ENCODE peak calls at places on chromosomes 7 and 10, in five cellular contexts. Y, L, H, J and A are unnamed samples.
A peak's percentile ranks its signal among the peaks of the same experiment; 100 is the strongest.

GRCh38 chr7:107937514-107937913 is 46.5 kb downstream of the DLD start:
- DNase-seq in J (no peak), L (no peak), Y (no peak), H (no peak), A (no peak)

GRCh38 chr7:13050703-13051102 is 363.3 kb downstream of the ARL4A start:
- DNase-seq in Y (peak; percentile 85), H (no peak), L (no peak), J (no peak), A (peak; percentile 73)

GRCh38 chr10:92822964-92823363 is 25.4 kb upstream of the EXOC6 start:
- DNase-seq in Y (no peak), J (no peak), L (peak; percentile 49), H (peak; percentile 41), A (peak; percentile 51)

GRCh38 chr7:155218276-155219153 is 79.2 kb upstream of the INSIG1 start:
- DNase-seq in J (no peak), L (no peak), Y (no peak), H (no peak), A (no peak)

GRCh38 chr10:77675347-77675746 is 37.7 kb upstream of the KCNMA1 start:
- DNase-seq in L (no peak), Y (no peak), J (no peak), H (no peak), A (no peak)

GRCh38 chr7:100441641-100442535 is 5.6 kb upstream of the PPP1R35 start:
- DNase-seq in Y (no peak), H (no peak), L (no peak), J (no peak), A (no peak)

GRCh38 chr10:30233186-30233958 is 115.7 kb downstream of the MTPAP start:
- DNase-seq in J (no peak), L (no peak), H (no peak), Y (peak; percentile 26), A (no peak)

GRCh38 chr7:121085922-121086321 is 97.4 kb downstream of the CPED1 start:
- DNase-seq in H (no peak), L (no peak), Y (peak; percentile 53), J (no peak), A (no peak)

GRCh38 chr10:69684020-69684980 is 54.3 kb downstream of the FAM241B start:
- DNase-seq in Y (peak; percentile 45), L (no peak), J (no peak), H (no peak), A (peak; percentile 63)

GRCh38 chr10:105029285-105029684 is 388.2 kb downstream of the SORCS3 start:
- DNase-seq in J (no peak), H (no peak), L (no peak), Y (no peak), A (no peak)

GRCh38 chr10:71431216-71431944 is 34.7 kb downstream of the CDH23 start:
- DNase-seq in H (no peak), L (no peak), J (no peak), Y (no peak), A (no peak)

GRCh38 chr7:10225265-10225664 is 748.4 kb upstream of the PHF14 start:
- DNase-seq in H (no peak), J (peak; percentile 26), Y (no peak), L (no peak), A (no peak)

GRCh38 chr10:127148933-127149220 is 47.5 kb downstream of the INSYN2A start:
- DNase-seq in H (peak; percentile 66), Y (peak; percentile 90), L (no peak), J (no peak), A (peak; percentile 69)

GRCh38 chr10:119778776-119779445 is 53.1 kb downstream of the INPP5F start:
- DNase-seq in L (no peak), J (no peak), Y (no peak), H (no peak), A (peak; percentile 18)

GRCh38 chr7:20430664-20431063 is 100.0 kb downstream of the ITGB8 start:
- DNase-seq in J (no peak), Y (no peak), L (no peak), H (no peak), A (no peak)

GRCh38 chr10:31350891-31351290 is 31.9 kb downstream of the ZEB1 start:
- DNase-seq in H (no peak), L (no peak), J (no peak), Y (no peak), A (no peak)

GRCh38 chr10:117003336-117003735 is 1.7 kb downstream of the SHTN1 start:
- DNase-seq in H (no peak), Y (no peak), L (no peak), J (no peak), A (peak; percentile 51)

GRCh38 chr10:101812606-101813005 is 5.6 kb downstream of the OGA start:
- DNase-seq in H (no peak), Y (peak; percentile 46), J (no peak), L (no peak), A (no peak)

GRCh38 chr10:102231357-102232318 is 5.5 kb downstream of the ELOVL3 start:
- DNase-seq in H (peak; percentile 40), L (peak; percentile 37), J (peak; percentile 71), Y (peak; percentile 68), A (peak; percentile 52)

GRCh38 chr7:52917982-52918578 is 117.4 kb upstream of the POM121L12 start:
- DNase-seq in Y (peak; percentile 1), J (peak; percentile 23), L (peak; percentile 4), H (no peak), A (peak; percentile 20)

GRCh38 chr10:69901623-69902505 is 100.2 kb downstream of the COL13A1 start:
- DNase-seq in J (peak; percentile 79), H (peak; percentile 28), Y (peak; percentile 76), L (peak; percentile 26), A (peak; percentile 78)

GRCh38 chr7:36686499-36686898 is 37.8 kb downstream of the AOAH start:
- DNase-seq in Y (no peak), H (peak; percentile 19), J (no peak), L (no peak), A (peak; percentile 62)

GRCh38 chr7:100614308-100614861 is 2.0 kb downstream of the MOSPD3 start:
- DNase-seq in J (no peak), H (no peak), L (no peak), Y (no peak), A (no peak)

GRCh38 chr10:97882142-97883091 is 32.8 kb downstream of the GOLGA7B start:
- DNase-seq in H (peak; percentile 90), L (no peak), J (no peak), Y (peak; percentile 95), A (peak; percentile 94)

GRCh38 chr7:143372070-143372469 is 9.1 kb upstream of the ZYX start:
- DNase-seq in H (no peak), J (no peak), Y (no peak), L (peak; percentile 7), A (peak; percentile 81)

GRCh38 chr7:94182721-94183120 is 178.6 kb upstream of the BET1 start:
- DNase-seq in Y (peak; percentile 35), J (no peak), L (no peak), H (no peak), A (no peak)

GRCh38 chr7:141097430-141097829 is 23.6 kb downstream of the TMEM178B start:
- DNase-seq in Y (peak; percentile 30), J (peak; percentile 63), L (peak; percentile 13), H (no peak), A (peak; percentile 36)

GRCh38 chr10:79357180-79357579 is 9.9 kb downstream of the PPIF start:
- DNase-seq in J (no peak), H (no peak), L (no peak), Y (no peak), A (peak; percentile 60)

GRCh38 chr7:54245046-54245445 is 297.1 kb upstream of the VSTM2A start:
- DNase-seq in J (no peak), L (no peak), H (no peak), Y (no peak), A (no peak)

GRCh38 chr7:50156746-50157145 is 63.7 kb upstream of the ZPBP start:
- DNase-seq in J (no peak), Y (no peak), H (no peak), L (peak; percentile 25), A (no peak)

DNA sequence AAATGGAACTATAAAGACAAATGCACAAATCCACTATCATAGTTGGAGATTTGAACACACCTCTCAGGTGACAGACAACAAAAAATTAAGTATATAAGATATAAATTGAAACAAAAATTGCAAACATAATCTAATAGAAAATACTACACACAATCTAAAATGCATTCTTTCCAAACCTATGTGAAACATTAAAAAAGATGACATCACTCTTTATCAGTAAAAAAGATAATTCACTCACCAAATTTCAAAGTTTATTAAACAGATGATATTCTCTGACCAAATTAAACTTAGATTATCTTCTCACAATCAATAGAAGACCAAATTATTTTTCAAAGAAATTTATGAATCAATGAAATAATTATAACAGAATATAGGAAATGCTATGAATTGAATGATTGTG is 4.0 kb downstream of the ZWINT start:
- DNase-seq in Y (no peak), J (no peak), H (no peak), L (no peak), A (no peak)
- TF ChIP-seq EZH2phosphoT487 in Y (no peak), J (no peak), H (no peak), L (no peak), A (no peak)

GRCh38 chr7:93004906-93005305 is 112.9 kb downstream of the SAMD9 start:
- DNase-seq in H (no peak), J (no peak), L (no peak), Y (no peak), A (no peak)
- H3K4me3 ChIP-seq in H (no peak overlapping the region), J (no peak overlapping the region), L (no peak overlapping the region), Y (no peak overlapping the region), A (no peak overlapping the region)

DNA sequence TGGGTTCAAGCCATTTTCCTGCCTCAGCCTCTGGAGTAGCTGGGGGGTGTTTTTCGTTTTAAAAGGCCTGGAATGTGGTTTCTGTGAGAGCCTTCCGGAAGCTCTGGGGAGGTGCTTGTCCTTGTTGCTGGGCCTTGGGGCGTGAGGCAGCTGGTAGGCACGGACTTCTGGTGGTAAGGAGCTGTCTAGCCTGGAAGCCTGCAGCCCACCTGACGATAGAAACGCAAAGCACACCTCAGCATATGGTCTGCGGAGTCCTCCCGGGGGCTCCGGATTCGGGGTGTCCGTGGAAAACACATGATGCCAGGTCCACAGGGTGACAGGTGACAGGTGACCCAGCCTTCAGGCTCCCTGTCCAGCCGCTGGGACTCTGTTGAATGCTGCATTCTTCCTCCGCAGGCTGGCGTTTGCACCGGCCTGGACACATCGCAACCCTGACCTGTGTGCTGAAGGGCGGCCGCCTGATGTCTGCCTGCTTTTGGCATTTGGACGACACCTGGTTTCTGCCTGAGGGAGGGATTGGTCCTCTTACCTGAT is 37.3 kb downstream of the INPP5A start:
- DNase-seq in H (no peak), J (peak; percentile 52), Y (no peak), L (no peak), A (peak; percentile 72)
- TF ChIP-seq EZH2phosphoT487 in H (no peak), J (no peak), Y (no peak), L (no peak), A (no peak)

GRCh38 chr7:90212149-90212495 is 582 bp downstream of the STEAP2 start:
- DNase-seq in Y (no peak), H (no peak), J (no peak), L (no peak), A (peak; percentile 6)
- H3K4me3 ChIP-seq in Y (peak overlapping the region; percentile 85), H (peak overlapping the region; percentile 69), J (peak overlapping the region; percentile 79), L (no peak overlapping the region), A (peak overlapping the region; percentile 97)

GRCh38 chr7:98840604-98841508 is 29.0 kb downstream of the TMEM130 start:
- DNase-seq in J (no peak), Y (peak; percentile 39), L (no peak), H (no peak), A (peak; percentile 8)
- TF ChIP-seq EZH2phosphoT487 in J (no peak), Y (no peak), L (no peak), H (no peak), A (no peak)